ENCODE peak calls at places on chromosomes 5 and 9, in ten cellular contexts. One of them, this sample, is unnamed.

GRCh38 chr5:151660616-151661015 is 26.1 kb downstream of the SPARC start:
- DNase-seq in H7: no peak
- DNase-seq in IMR-90: peak; percentile 84
- DNase-seq in NCI-H2081: no peak
- DNase-seq in HFFc6: peak; percentile 86
- DNase-seq in tibial artery: no peak
- DNase-seq in HuH-7.5: no peak
- DNase-seq in SK-MEL-5: no peak
- DNase-seq in activated T-cell treated with anti-CD3 and anti-CD28 coated beads, Interleukin-2, amount 50 U/mL, for 72 hours: no peak
- DNase-seq in stimulated activated CD4-positive, alpha-beta T cell treated with anti-CD3 and anti-CD28 coated beads, TNF-alpha, amount 100 ng/mL, for 4 hours: no peak
- DNase-seq in this sample: no peak

GRCh38 chr5:78907255-78907886 is 77.7 kb downstream of the ARSB start:
- DNase-seq in H7: no peak
- DNase-seq in IMR-90: peak; percentile 99
- DNase-seq in NCI-H2081: no peak
- DNase-seq in HFFc6: peak; percentile 80
- DNase-seq in tibial artery: peak; percentile 74
- DNase-seq in HuH-7.5: no peak
- DNase-seq in SK-MEL-5: no peak
- DNase-seq in activated T-cell treated with anti-CD3 and anti-CD28 coated beads, Interleukin-2, amount 50 U/mL, for 72 hours: peak; percentile 4
- DNase-seq in stimulated activated CD4-positive, alpha-beta T cell treated with anti-CD3 and anti-CD28 coated beads, TNF-alpha, amount 100 ng/mL, for 4 hours: no peak
- DNase-seq in this sample: no peak

GRCh38 chr9:107485451-107486043 is 4.0 kb downstream of the KLF4 start:
- DNase-seq in H7: no peak
- DNase-seq in IMR-90: no peak
- DNase-seq in NCI-H2081: no peak
- DNase-seq in HFFc6: no peak
- DNase-seq in tibial artery: no peak
- DNase-seq in HuH-7.5: no peak
- DNase-seq in SK-MEL-5: no peak
- DNase-seq in activated T-cell treated with anti-CD3 and anti-CD28 coated beads, Interleukin-2, amount 50 U/mL, for 72 hours: no peak
- DNase-seq in stimulated activated CD4-positive, alpha-beta T cell treated with anti-CD3 and anti-CD28 coated beads, TNF-alpha, amount 100 ng/mL, for 4 hours: no peak
- DNase-seq in this sample: no peak

GRCh38 chr9:88017086-88017485 is 42.8 kb upstream of the CDK20 start:
- DNase-seq in H7: no peak
- DNase-seq in IMR-90: peak; percentile 4
- DNase-seq in NCI-H2081: no peak
- DNase-seq in HFFc6: no peak
- DNase-seq in tibial artery: no peak
- DNase-seq in HuH-7.5: no peak
- DNase-seq in SK-MEL-5: no peak
- DNase-seq in activated T-cell treated with anti-CD3 and anti-CD28 coated beads, Interleukin-2, amount 50 U/mL, for 72 hours: no peak
- DNase-seq in stimulated activated CD4-positive, alpha-beta T cell treated with anti-CD3 and anti-CD28 coated beads, TNF-alpha, amount 100 ng/mL, for 4 hours: no peak
- DNase-seq in this sample: no peak

GRCh38 chr5:176609724-176610429 is at the start of gene GPRIN1:
- DNase-seq in H7: peak; percentile 99
- DNase-seq in IMR-90: peak; percentile 36
- DNase-seq in NCI-H2081: peak; percentile 71
- DNase-seq in HFFc6: no peak
- DNase-seq in tibial artery: no peak
- DNase-seq in HuH-7.5: peak; percentile 96
- DNase-seq in SK-MEL-5: peak; percentile 60
- DNase-seq in activated T-cell treated with anti-CD3 and anti-CD28 coated beads, Interleukin-2, amount 50 U/mL, for 72 hours: peak; percentile 71
- DNase-seq in stimulated activated CD4-positive, alpha-beta T cell treated with anti-CD3 and anti-CD28 coated beads, TNF-alpha, amount 100 ng/mL, for 4 hours: peak; percentile 55
- DNase-seq in this sample: no peak

GRCh38 chr5:62143268-62144229 is 162.5 kb upstream of the KIF2A start:
- DNase-seq in H7: no peak
- DNase-seq in IMR-90: peak; percentile 40
- DNase-seq in NCI-H2081: peak; percentile 22
- DNase-seq in HFFc6: peak; percentile 1
- DNase-seq in tibial artery: no peak
- DNase-seq in HuH-7.5: no peak
- DNase-seq in SK-MEL-5: peak; percentile 50
- DNase-seq in activated T-cell treated with anti-CD3 and anti-CD28 coated beads, Interleukin-2, amount 50 U/mL, for 72 hours: no peak
- DNase-seq in stimulated activated CD4-positive, alpha-beta T cell treated with anti-CD3 and anti-CD28 coated beads, TNF-alpha, amount 100 ng/mL, for 4 hours: no peak
- DNase-seq in this sample: no peak

GRCh38 chr5:77560677-77561263 is 68.7 kb upstream of the WDR41 start:
- DNase-seq in H7: peak; percentile 26
- DNase-seq in IMR-90: peak; percentile 55
- DNase-seq in NCI-H2081: peak; percentile 23
- DNase-seq in HFFc6: peak; percentile 37
- DNase-seq in tibial artery: no peak
- DNase-seq in HuH-7.5: peak; percentile 7
- DNase-seq in SK-MEL-5: peak; percentile 82
- DNase-seq in activated T-cell treated with anti-CD3 and anti-CD28 coated beads, Interleukin-2, amount 50 U/mL, for 72 hours: no peak
- DNase-seq in stimulated activated CD4-positive, alpha-beta T cell treated with anti-CD3 and anti-CD28 coated beads, TNF-alpha, amount 100 ng/mL, for 4 hours: no peak
- DNase-seq in this sample: peak; percentile 37

GRCh38 chr5:62142351-62142750 is 163.7 kb upstream of the KIF2A start:
- DNase-seq in H7: no peak
- DNase-seq in IMR-90: no peak
- DNase-seq in NCI-H2081: no peak
- DNase-seq in HFFc6: no peak
- DNase-seq in tibial artery: no peak
- DNase-seq in HuH-7.5: no peak
- DNase-seq in SK-MEL-5: no peak
- DNase-seq in activated T-cell treated with anti-CD3 and anti-CD28 coated beads, Interleukin-2, amount 50 U/mL, for 72 hours: no peak
- DNase-seq in stimulated activated CD4-positive, alpha-beta T cell treated with anti-CD3 and anti-CD28 coated beads, TNF-alpha, amount 100 ng/mL, for 4 hours: no peak
- DNase-seq in this sample: no peak

GRCh38 chr5:140926903-140927573 is 939 bp downstream of the PCDHAC1 start:
- DNase-seq in H7: peak; percentile 59
- DNase-seq in IMR-90: no peak
- DNase-seq in NCI-H2081: no peak
- DNase-seq in HFFc6: no peak
- DNase-seq in tibial artery: no peak
- DNase-seq in HuH-7.5: no peak
- DNase-seq in SK-MEL-5: no peak
- DNase-seq in activated T-cell treated with anti-CD3 and anti-CD28 coated beads, Interleukin-2, amount 50 U/mL, for 72 hours: no peak
- DNase-seq in stimulated activated CD4-positive, alpha-beta T cell treated with anti-CD3 and anti-CD28 coated beads, TNF-alpha, amount 100 ng/mL, for 4 hours: no peak
- DNase-seq in this sample: peak; percentile 35

GRCh38 chr5:54889826-54890225 is 95.6 kb downstream of the ESM1 start:
- DNase-seq in H7: no peak
- DNase-seq in IMR-90: peak; percentile 58
- DNase-seq in NCI-H2081: no peak
- DNase-seq in HFFc6: peak; percentile 71
- DNase-seq in tibial artery: no peak
- DNase-seq in HuH-7.5: no peak
- DNase-seq in SK-MEL-5: peak; percentile 29
- DNase-seq in activated T-cell treated with anti-CD3 and anti-CD28 coated beads, Interleukin-2, amount 50 U/mL, for 72 hours: no peak
- DNase-seq in stimulated activated CD4-positive, alpha-beta T cell treated with anti-CD3 and anti-CD28 coated beads, TNF-alpha, amount 100 ng/mL, for 4 hours: no peak
- DNase-seq in this sample: no peak

GRCh38 chr5:177445052-177446016 is 1.3 kb upstream of the PRR7 start:
- DNase-seq in H7: no peak
- DNase-seq in IMR-90: no peak
- DNase-seq in NCI-H2081: no peak
- DNase-seq in HFFc6: no peak
- DNase-seq in tibial artery: no peak
- DNase-seq in HuH-7.5: no peak
- DNase-seq in SK-MEL-5: no peak
- DNase-seq in activated T-cell treated with anti-CD3 and anti-CD28 coated beads, Interleukin-2, amount 50 U/mL, for 72 hours: no peak
- DNase-seq in stimulated activated CD4-positive, alpha-beta T cell treated with anti-CD3 and anti-CD28 coated beads, TNF-alpha, amount 100 ng/mL, for 4 hours: no peak
- DNase-seq in this sample: no peak

GRCh38 chr9:130785940-130786500 is 49.0 kb upstream of the ABL1 start:
- DNase-seq in H7: no peak
- DNase-seq in IMR-90: no peak
- DNase-seq in NCI-H2081: no peak
- DNase-seq in HFFc6: no peak
- DNase-seq in tibial artery: no peak
- DNase-seq in HuH-7.5: no peak
- DNase-seq in SK-MEL-5: no peak
- DNase-seq in activated T-cell treated with anti-CD3 and anti-CD28 coated beads, Interleukin-2, amount 50 U/mL, for 72 hours: no peak
- DNase-seq in stimulated activated CD4-positive, alpha-beta T cell treated with anti-CD3 and anti-CD28 coated beads, TNF-alpha, amount 100 ng/mL, for 4 hours: no peak
- DNase-seq in this sample: no peak

GRCh38 chr5:168670881-168671575 is 91.9 kb upstream of the PANK3 start:
- DNase-seq in H7: peak; percentile 91
- DNase-seq in IMR-90: no peak
- DNase-seq in NCI-H2081: no peak
- DNase-seq in HFFc6: no peak
- DNase-seq in tibial artery: peak; percentile 41
- DNase-seq in HuH-7.5: no peak
- DNase-seq in SK-MEL-5: peak; percentile 11
- DNase-seq in activated T-cell treated with anti-CD3 and anti-CD28 coated beads, Interleukin-2, amount 50 U/mL, for 72 hours: no peak
- DNase-seq in stimulated activated CD4-positive, alpha-beta T cell treated with anti-CD3 and anti-CD28 coated beads, TNF-alpha, amount 100 ng/mL, for 4 hours: no peak
- DNase-seq in this sample: no peak

GRCh38 chr9:112007575-112008240 is 111.1 kb downstream of the UGCG start:
- DNase-seq in H7: no peak
- DNase-seq in IMR-90: no peak
- DNase-seq in NCI-H2081: no peak
- DNase-seq in HFFc6: no peak
- DNase-seq in tibial artery: no peak
- DNase-seq in HuH-7.5: no peak
- DNase-seq in SK-MEL-5: peak; percentile 27
- DNase-seq in activated T-cell treated with anti-CD3 and anti-CD28 coated beads, Interleukin-2, amount 50 U/mL, for 72 hours: no peak
- DNase-seq in stimulated activated CD4-positive, alpha-beta T cell treated with anti-CD3 and anti-CD28 coated beads, TNF-alpha, amount 100 ng/mL, for 4 hours: no peak
- DNase-seq in this sample: no peak

GRCh38 chr9:80602291-80602690 is 1030.5 kb downstream of the TLE4 start:
- DNase-seq in H7: no peak
- DNase-seq in IMR-90: no peak
- DNase-seq in NCI-H2081: no peak
- DNase-seq in HFFc6: no peak
- DNase-seq in tibial artery: no peak
- DNase-seq in HuH-7.5: no peak
- DNase-seq in SK-MEL-5: no peak
- DNase-seq in activated T-cell treated with anti-CD3 and anti-CD28 coated beads, Interleukin-2, amount 50 U/mL, for 72 hours: no peak
- DNase-seq in stimulated activated CD4-positive, alpha-beta T cell treated with anti-CD3 and anti-CD28 coated beads, TNF-alpha, amount 100 ng/mL, for 4 hours: no peak
- DNase-seq in this sample: no peak

GRCh38 chr5:134053840-134054338 is 49.1 kb upstream of the VDAC1 start:
- DNase-seq in H7: no peak
- DNase-seq in IMR-90: peak; percentile 8
- DNase-seq in NCI-H2081: peak; percentile 6
- DNase-seq in HFFc6: no peak
- DNase-seq in tibial artery: no peak
- DNase-seq in HuH-7.5: no peak
- DNase-seq in SK-MEL-5: peak; percentile 94
- DNase-seq in activated T-cell treated with anti-CD3 and anti-CD28 coated beads, Interleukin-2, amount 50 U/mL, for 72 hours: no peak
- DNase-seq in stimulated activated CD4-positive, alpha-beta T cell treated with anti-CD3 and anti-CD28 coated beads, TNF-alpha, amount 100 ng/mL, for 4 hours: no peak
- DNase-seq in this sample: no peak

GRCh38 chr9:122374885-122375420 is 4.1 kb downstream of the PTGS1 start:
- DNase-seq in H7: peak; percentile 88
- DNase-seq in IMR-90: peak; percentile 77
- DNase-seq in NCI-H2081: no peak
- DNase-seq in HFFc6: peak; percentile 47
- DNase-seq in tibial artery: peak; percentile 89
- DNase-seq in HuH-7.5: no peak
- DNase-seq in SK-MEL-5: no peak
- DNase-seq in activated T-cell treated with anti-CD3 and anti-CD28 coated beads, Interleukin-2, amount 50 U/mL, for 72 hours: no peak
- DNase-seq in stimulated activated CD4-positive, alpha-beta T cell treated with anti-CD3 and anti-CD28 coated beads, TNF-alpha, amount 100 ng/mL, for 4 hours: no peak
- DNase-seq in this sample: no peak

GRCh38 chr9:112037281-112038016 is 137.6 kb downstream of the SUSD1 start:
- DNase-seq in H7: no peak
- DNase-seq in IMR-90: peak; percentile 94
- DNase-seq in NCI-H2081: peak; percentile 12
- DNase-seq in HFFc6: peak; percentile 76
- DNase-seq in tibial artery: no peak
- DNase-seq in HuH-7.5: no peak
- DNase-seq in SK-MEL-5: no peak
- DNase-seq in activated T-cell treated with anti-CD3 and anti-CD28 coated beads, Interleukin-2, amount 50 U/mL, for 72 hours: peak; percentile 80
- DNase-seq in stimulated activated CD4-positive, alpha-beta T cell treated with anti-CD3 and anti-CD28 coated beads, TNF-alpha, amount 100 ng/mL, for 4 hours: no peak
- DNase-seq in this sample: no peak

GRCh38 chr9:87263291-87263690 is 234.4 kb upstream of the DAPK1 start:
- DNase-seq in H7: peak; percentile 78
- DNase-seq in IMR-90: no peak
- DNase-seq in NCI-H2081: no peak
- DNase-seq in HFFc6: no peak
- DNase-seq in tibial artery: no peak
- DNase-seq in HuH-7.5: no peak
- DNase-seq in SK-MEL-5: peak; percentile 40
- DNase-seq in activated T-cell treated with anti-CD3 and anti-CD28 coated beads, Interleukin-2, amount 50 U/mL, for 72 hours: no peak
- DNase-seq in stimulated activated CD4-positive, alpha-beta T cell treated with anti-CD3 and anti-CD28 coated beads, TNF-alpha, amount 100 ng/mL, for 4 hours: no peak
- DNase-seq in this sample: no peak

GRCh38 chr9:138045541-138046490 is 168.2 kb downstream of the CACNA1B start:
- DNase-seq in H7: peak; percentile 30
- DNase-seq in IMR-90: no peak
- DNase-seq in NCI-H2081: no peak
- DNase-seq in HFFc6: no peak
- DNase-seq in tibial artery: peak; percentile 50
- DNase-seq in HuH-7.5: no peak
- DNase-seq in SK-MEL-5: no peak
- DNase-seq in activated T-cell treated with anti-CD3 and anti-CD28 coated beads, Interleukin-2, amount 50 U/mL, for 72 hours: no peak
- DNase-seq in stimulated activated CD4-positive, alpha-beta T cell treated with anti-CD3 and anti-CD28 coated beads, TNF-alpha, amount 100 ng/mL, for 4 hours: no peak
- DNase-seq in this sample: no peak

GRCh38 chr9:38700695-38701094 is 19.2 kb downstream of the FAM240B start:
- DNase-seq in H7: no peak
- DNase-seq in IMR-90: peak; percentile 8
- DNase-seq in NCI-H2081: no peak
- DNase-seq in HFFc6: no peak
- DNase-seq in tibial artery: no peak
- DNase-seq in HuH-7.5: no peak
- DNase-seq in SK-MEL-5: no peak
- DNase-seq in activated T-cell treated with anti-CD3 and anti-CD28 coated beads, Interleukin-2, amount 50 U/mL, for 72 hours: no peak
- DNase-seq in stimulated activated CD4-positive, alpha-beta T cell treated with anti-CD3 and anti-CD28 coated beads, TNF-alpha, amount 100 ng/mL, for 4 hours: no peak
- DNase-seq in this sample: no peak

GRCh38 chr5:177276886-177277285 is 26.6 kb downstream of the RAB24 start:
- DNase-seq in H7: no peak
- DNase-seq in IMR-90: peak; percentile 12
- DNase-seq in NCI-H2081: no peak
- DNase-seq in HFFc6: no peak
- DNase-seq in tibial artery: no peak
- DNase-seq in HuH-7.5: no peak
- DNase-seq in SK-MEL-5: no peak
- DNase-seq in activated T-cell treated with anti-CD3 and anti-CD28 coated beads, Interleukin-2, amount 50 U/mL, for 72 hours: no peak
- DNase-seq in stimulated activated CD4-positive, alpha-beta T cell treated with anti-CD3 and anti-CD28 coated beads, TNF-alpha, amount 100 ng/mL, for 4 hours: no peak
- DNase-seq in this sample: no peak

GRCh38 chr5:152556779-152557178 is 151.7 kb upstream of the NMUR2 start:
- DNase-seq in H7: no peak
- DNase-seq in IMR-90: no peak
- DNase-seq in NCI-H2081: peak; percentile 61
- DNase-seq in HFFc6: no peak
- DNase-seq in tibial artery: no peak
- DNase-seq in HuH-7.5: no peak
- DNase-seq in SK-MEL-5: no peak
- DNase-seq in activated T-cell treated with anti-CD3 and anti-CD28 coated beads, Interleukin-2, amount 50 U/mL, for 72 hours: no peak
- DNase-seq in stimulated activated CD4-positive, alpha-beta T cell treated with anti-CD3 and anti-CD28 coated beads, TNF-alpha, amount 100 ng/mL, for 4 hours: no peak
- DNase-seq in this sample: no peak

GRCh38 chr9:137253717-137254623 is 1.2 kb upstream of the NELFB start:
- DNase-seq in H7: peak; percentile 69
- DNase-seq in IMR-90: no peak
- DNase-seq in NCI-H2081: no peak
- DNase-seq in HFFc6: no peak
- DNase-seq in tibial artery: no peak
- DNase-seq in HuH-7.5: no peak
- DNase-seq in SK-MEL-5: no peak
- DNase-seq in activated T-cell treated with anti-CD3 and anti-CD28 coated beads, Interleukin-2, amount 50 U/mL, for 72 hours: no peak
- DNase-seq in stimulated activated CD4-positive, alpha-beta T cell treated with anti-CD3 and anti-CD28 coated beads, TNF-alpha, amount 100 ng/mL, for 4 hours: no peak
- DNase-seq in this sample: no peak

GRCh38 chr5:56123531-56124243 is 109.4 kb downstream of the ANKRD55 start:
- DNase-seq in H7: peak; percentile 60
- DNase-seq in IMR-90: peak; percentile 100
- DNase-seq in NCI-H2081: no peak
- DNase-seq in HFFc6: peak; percentile 97
- DNase-seq in tibial artery: peak; percentile 71
- DNase-seq in HuH-7.5: peak; percentile 49
- DNase-seq in SK-MEL-5: peak; percentile 88
- DNase-seq in activated T-cell treated with anti-CD3 and anti-CD28 coated beads, Interleukin-2, amount 50 U/mL, for 72 hours: no peak
- DNase-seq in stimulated activated CD4-positive, alpha-beta T cell treated with anti-CD3 and anti-CD28 coated beads, TNF-alpha, amount 100 ng/mL, for 4 hours: no peak
- DNase-seq in this sample: peak; percentile 32

GRCh38 chr5:36875051-36875788 is 1.3 kb upstream of the NIPBL start:
- DNase-seq in H7: peak; percentile 60
- DNase-seq in IMR-90: peak; percentile 39
- DNase-seq in NCI-H2081: peak; percentile 40
- DNase-seq in HFFc6: peak; percentile 22
- DNase-seq in tibial artery: peak; percentile 72
- DNase-seq in HuH-7.5: no peak
- DNase-seq in SK-MEL-5: peak; percentile 60
- DNase-seq in activated T-cell treated with anti-CD3 and anti-CD28 coated beads, Interleukin-2, amount 50 U/mL, for 72 hours: peak; percentile 59
- DNase-seq in stimulated activated CD4-positive, alpha-beta T cell treated with anti-CD3 and anti-CD28 coated beads, TNF-alpha, amount 100 ng/mL, for 4 hours: no peak
- DNase-seq in this sample: no peak

GRCh38 chr5:133475986-133476385 is 136.4 kb downstream of the FSTL4 start:
- DNase-seq in H7: no peak
- DNase-seq in IMR-90: no peak
- DNase-seq in NCI-H2081: no peak
- DNase-seq in HFFc6: peak; percentile 29
- DNase-seq in tibial artery: no peak
- DNase-seq in HuH-7.5: no peak
- DNase-seq in SK-MEL-5: no peak
- DNase-seq in activated T-cell treated with anti-CD3 and anti-CD28 coated beads, Interleukin-2, amount 50 U/mL, for 72 hours: no peak
- DNase-seq in stimulated activated CD4-positive, alpha-beta T cell treated with anti-CD3 and anti-CD28 coated beads, TNF-alpha, amount 100 ng/mL, for 4 hours: no peak
- DNase-seq in this sample: no peak

GRCh38 chr9:16496908-16497307 is 373.6 kb downstream of the BNC2 start:
- DNase-seq in H7: no peak
- DNase-seq in IMR-90: no peak
- DNase-seq in NCI-H2081: no peak
- DNase-seq in HFFc6: no peak
- DNase-seq in tibial artery: no peak
- DNase-seq in HuH-7.5: no peak
- DNase-seq in SK-MEL-5: peak; percentile 3
- DNase-seq in activated T-cell treated with anti-CD3 and anti-CD28 coated beads, Interleukin-2, amount 50 U/mL, for 72 hours: no peak
- DNase-seq in stimulated activated CD4-positive, alpha-beta T cell treated with anti-CD3 and anti-CD28 coated beads, TNF-alpha, amount 100 ng/mL, for 4 hours: no peak
- DNase-seq in this sample: no peak

This sample was measured in DMS153.